ENCODE peak calls at places on chromosome 5, in four cellular contexts. J is brain microvascular endothelial cell, L is PC-3, D is right atrium auricular region. W is an unnamed sample.
A peak's percentile ranks its signal among the peaks of the same experiment; 100 is the strongest.

GRCh38 chr5:114237766-114238165 is 124.1 kb upstream of the KCNN2 start:
- DNase-seq in D (no peak), J (peak; percentile 34), L (peak; percentile 27), W (no peak)

GRCh38 chr5:157387683-157388093 is 72.3 kb upstream of the NIPAL4 start:
- DNase-seq in J (peak; percentile 88), D (no peak), L (peak; percentile 96), W (no peak)

GRCh38 chr5:121199238-121199999 is 652.3 kb upstream of the FTMT start:
- DNase-seq in D (no peak), J (peak; percentile 76), L (peak; percentile 34), W (no peak)

GRCh38 chr5:168788786-168789185 is 209.6 kb upstream of the PANK3 start:
- DNase-seq in L (no peak), D (no peak), J (no peak), W (no peak)

GRCh38 chr5:418681-419121 is 24.3 kb upstream of the EXOC3 start:
- DNase-seq in L (no peak), D (no peak), J (no peak), W (no peak)

GRCh38 chr5:151799407-151799806 is 27.7 kb downstream of the G3BP1 start:
- DNase-seq in D (no peak), J (peak; percentile 74), L (peak; percentile 26), W (no peak)

GRCh38 chr5:134913795-134914194 is 8.9 kb downstream of the PCBD2 start:
- DNase-seq in J (no peak), D (no peak), L (no peak), W (no peak)

GRCh38 chr5:177536386-177536785 is 18.0 kb downstream of the FAM193B start:
- DNase-seq in L (no peak), J (no peak), D (no peak), W (no peak)

GRCh38 chr5:159286420-159287035 is 23.4 kb downstream of the UBLCP1 start:
- DNase-seq in L (peak; percentile 49), J (no peak), D (no peak), W (no peak)

GRCh38 chr5:61132559-61132958 is 29.7 kb downstream of the SMIM15 start:
- DNase-seq in J (peak; percentile 15), L (no peak), D (no peak), W (no peak)

GRCh38 chr5:55667938-55668337 is 44.2 kb downstream of the SLC38A9 start:
- DNase-seq in L (no peak), J (no peak), D (no peak), W (no peak)

GRCh38 chr5:16505140-16505891 is 39.7 kb upstream of the ZNF622 start:
- DNase-seq in L (no peak), J (no peak), D (no peak), W (no peak)

GRCh38 chr5:10479226-10479721 is 37.6 kb downstream of the ROPN1L start:
- DNase-seq in D (no peak), J (peak; percentile 81), L (peak; percentile 96), W (no peak)

GRCh38 chr5:98839469-98840383 is 66.3 kb downstream of the RGMB start:
- DNase-seq in J (no peak), D (no peak), L (peak; percentile 43), W (no peak)

GRCh38 chr5:128962211-128962610 is 3.1 kb upstream of the SLC27A6 start:
- DNase-seq in L (no peak), J (no peak), D (no peak), W (no peak)

GRCh38 chr5:95822038-95822407 is 503 bp downstream of the GLRX start:
- DNase-seq in L (peak; percentile 26), J (no peak), D (no peak), W (no peak)

GRCh38 chr5:1375871-1376850 is 31.3 kb upstream of the CLPTM1L start:
- DNase-seq in J (no peak), D (no peak), L (no peak), W (no peak)

GRCh38 chr5:32076699-32077695 is 97.1 kb downstream of the GOLPH3 start:
- DNase-seq in J (peak; percentile 47), D (no peak), L (peak; percentile 80), W (no peak)

GRCh38 chr5:69416699-69417098 is 1.8 kb downstream of the MARVELD2 start:
- DNase-seq in L (no peak), D (no peak), J (no peak), W (no peak)

GRCh38 chr5:160036243-160036642 is 27.3 kb downstream of the TTC1 start:
- DNase-seq in L (no peak), D (no peak), J (no peak), W (no peak)

GRCh38 chr5:54518146-54519082 is 855 bp downstream of the SNX18 start:
- DNase-seq in J (no peak), D (no peak), L (peak; percentile 21), W (no peak)

GRCh38 chr5:10354048-10354872 is 765 bp downstream of the MARCHF6 start:
- DNase-seq in J (peak; percentile 41), D (peak; percentile 59), L (peak; percentile 69), W (no peak)

DNA sequence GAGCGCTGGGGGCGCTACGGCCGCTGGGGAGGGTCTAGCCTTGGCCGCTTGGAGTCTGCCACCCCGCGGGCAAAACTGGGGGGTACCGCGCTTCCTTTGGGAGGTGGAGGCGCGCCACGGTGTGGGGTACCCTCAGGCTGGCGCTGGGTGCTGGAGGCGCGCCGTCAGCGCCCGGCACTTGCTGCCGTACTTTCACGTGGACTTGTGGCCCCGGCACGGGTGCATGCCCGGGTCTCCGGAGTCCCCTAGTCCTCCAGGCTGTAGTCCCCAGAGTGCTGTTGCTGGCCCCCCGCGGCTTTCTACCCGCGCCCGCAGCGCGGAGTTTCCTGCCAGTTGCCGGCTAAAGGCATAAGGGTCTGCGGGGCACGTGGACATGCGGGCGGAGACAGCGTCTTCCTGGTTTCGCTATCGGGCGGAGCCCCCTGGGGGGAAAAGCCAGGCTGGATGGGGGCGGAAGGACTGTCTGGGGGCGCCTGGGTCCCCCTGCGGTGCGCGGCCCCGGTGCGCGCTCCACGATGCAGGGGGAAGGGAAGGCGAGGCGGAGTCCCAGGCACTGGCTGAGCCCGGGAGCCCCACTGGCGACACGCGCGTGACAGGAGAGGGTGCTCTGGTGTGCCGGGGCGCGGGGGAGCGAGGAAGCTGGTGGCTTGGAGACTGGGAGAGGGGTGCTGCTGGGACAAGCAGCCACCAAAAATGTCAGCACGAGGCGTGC is 666 bp downstream of the PPARGC1B start:
- DNase-seq in D (no peak), L (peak; percentile 47), J (peak; percentile 13), W (no peak)
- TF ChIP-seq CTCF in D (peak; percentile 31), L (peak; percentile 34), J (peak; percentile 9), W (no peak)

DNA sequence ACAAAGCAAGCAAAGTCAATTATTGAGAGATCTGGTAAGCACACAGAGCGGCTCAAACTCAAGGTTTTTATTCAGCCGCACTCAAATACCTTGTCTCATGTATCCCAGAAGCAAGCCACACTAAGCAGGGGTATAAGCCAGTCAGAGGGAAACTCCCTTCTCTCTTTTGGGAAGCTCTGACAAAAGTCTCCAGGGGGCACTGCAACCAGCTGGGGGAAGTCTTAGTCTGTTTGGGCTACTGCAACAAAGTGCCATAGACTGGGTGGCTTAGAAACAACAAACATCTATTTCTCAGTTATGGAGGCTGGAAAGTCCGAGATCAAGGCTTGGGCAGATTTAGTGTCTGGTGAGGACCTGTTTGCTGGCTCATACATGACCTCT is 246.0 kb downstream of the ENC1 start:
- DNase-seq in J (no peak), L (no peak), D (no peak), W (no peak)
- H3K27ac ChIP-seq in J (no peak overlapping the region), L (no peak overlapping the region), D (no peak overlapping the region), W (no peak overlapping the region)

GRCh38 chr5:15375557-15375956 is 124.4 kb upstream of the FBXL7 start:
- DNase-seq in D (no peak), J (no peak), L (no peak), W (no peak)

GRCh38 chr5:15373151-15373550 is 126.8 kb upstream of the FBXL7 start:
- DNase-seq in D (no peak), L (no peak), J (no peak), W (no peak)

GRCh38 chr5:15376088-15376487 is 123.9 kb upstream of the FBXL7 start:
- DNase-seq in L (no peak), D (no peak), J (no peak), W (no peak)

GRCh38 chr5:15376803-15377202 is 123.2 kb upstream of the FBXL7 start:
- DNase-seq in L (no peak), J (no peak), D (no peak), W (no peak)

DNA sequence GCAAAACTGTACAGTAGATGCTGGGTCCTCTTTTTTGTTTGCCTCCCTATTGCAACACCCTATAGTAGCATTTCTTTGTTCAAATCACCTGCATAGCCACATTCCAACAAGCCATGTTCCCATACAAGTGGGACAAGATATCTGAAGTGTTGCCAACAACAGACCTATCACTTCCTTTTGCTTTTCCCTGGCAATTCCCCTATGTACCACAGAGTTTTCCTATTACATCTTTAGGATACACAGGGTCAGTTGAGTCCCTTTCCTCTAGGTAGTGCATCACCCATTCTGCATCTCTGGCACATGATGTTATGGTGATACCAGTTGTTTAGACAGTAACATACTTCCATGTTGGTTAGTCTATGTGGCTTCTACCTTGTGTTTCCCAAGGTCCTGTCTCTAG is 125.1 kb upstream of the FBXL7 start:
- DNase-seq in L (no peak), D (no peak), J (no peak), W (no peak)
- H3K4me3 ChIP-seq in L (no peak overlapping the region), D (no peak overlapping the region), J (no peak overlapping the region), W (no peak overlapping the region)

DNA sequence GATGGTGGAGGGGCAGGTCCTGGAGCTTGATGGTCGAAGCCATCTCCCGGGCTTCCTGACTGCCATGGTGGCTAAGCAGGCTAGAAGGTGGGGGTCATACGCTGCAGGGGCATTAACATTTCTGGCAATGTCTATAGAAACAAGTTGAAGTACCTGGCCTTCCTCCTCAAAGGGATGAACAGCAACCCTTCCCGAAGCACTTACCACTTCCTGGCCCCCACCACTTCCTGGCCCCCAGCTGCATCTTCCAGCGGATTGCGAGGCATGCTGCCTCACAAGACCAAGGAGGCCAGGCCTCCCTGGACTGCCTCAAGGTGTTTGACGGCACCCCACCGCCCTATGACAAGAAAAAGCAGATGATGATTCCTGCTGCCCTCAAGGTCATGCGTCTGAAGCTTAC is 97.0 kb upstream of the MOCS2 start:
- DNase-seq in L (no peak), D (no peak), J (no peak), W (no peak)
- TF ChIP-seq CTCF in L (no peak), D (no peak), J (no peak), W (no peak)

GRCh38 chr5:154370119-154370518 is 75.7 kb upstream of the SAP30L start:
- DNase-seq in J (peak; percentile 67), L (peak; percentile 27), D (no peak), W (no peak)
- H3K27ac ChIP-seq in J (peak overlapping the region; percentile 88), L (no peak overlapping the region), D (peak overlapping the region; percentile 51), W (no peak overlapping the region)

DNA sequence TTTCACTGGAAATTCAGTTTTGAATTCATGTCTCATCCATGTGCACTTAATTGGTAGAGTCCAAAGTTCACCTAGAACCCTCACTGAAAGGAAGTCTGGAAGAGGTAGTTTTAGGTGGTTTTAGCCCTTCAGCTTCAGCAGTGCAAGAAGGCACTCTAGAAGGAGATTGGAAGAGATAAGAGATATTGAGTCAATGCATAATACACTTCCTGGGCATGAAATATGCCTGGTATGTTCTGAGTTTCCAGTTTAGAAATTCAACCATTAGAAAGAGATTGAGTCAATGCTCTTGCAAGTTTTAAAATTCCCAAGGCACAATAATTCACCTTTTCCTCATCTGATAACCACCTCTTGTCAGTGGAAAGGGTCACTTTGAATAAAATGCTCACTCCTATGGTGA is 928.1 kb downstream of the MAT2B start:
- DNase-seq in J (no peak), D (no peak), L (peak; percentile 1), W (no peak)
- H3K4me3 ChIP-seq in J (no peak overlapping the region), D (no peak overlapping the region), L (no peak overlapping the region), W (no peak overlapping the region)